ENCODE peak calls at places on chromosomes 4 and X, in six cellular contexts. J is cardiac muscle cell, L is psoas muscle, O is suprapubic skin, X is epithelial cell of esophagus, A is GM23248. Y is an unnamed sample.

GRCh38 chr4:185625503-185625902 is 90.2 kb upstream of the PDLIM3 start:
- DNase-seq in O (no peak), X (no peak), J (no peak), L (no peak), A (no peak), Y (no peak)

GRCh38 chr4:76384052-76384451 is 36.9 kb downstream of the CCDC158 start:
- DNase-seq in J (peak), O (no peak), X (peak), L (no peak), A (no peak), Y (no peak)

GRCh38 chr4:171896426-171896825 is 83.2 kb downstream of the GALNTL6 start:
- DNase-seq in X (no peak), L (no peak), J (no peak), A (no peak), O (no peak), Y (no peak)

GRCh38 chr4:169383724-169384123 is 113.0 kb upstream of the SH3RF1 start:
- DNase-seq in O (no peak), L (no peak), X (peak), J (peak), A (peak), Y (peak)

GRCh38 chrX:22314692-22315091 is 42.0 kb downstream of the CBLL2 start:
- DNase-seq in A (no peak), L (no peak), X (peak), J (no peak), O (no peak), Y (no peak)

GRCh38 chr4:85720736-85721135 is 245.8 kb downstream of the ARHGAP24 start:
- DNase-seq in A (peak), L (no peak), O (no peak), X (peak), J (peak), Y (peak)

GRCh38 chr4:3706565-3707422 is 59.4 kb upstream of the ADRA2C start:
- DNase-seq in X (no peak), L (no peak), O (peak), J (no peak), A (no peak), Y (no peak)

GRCh38 chr4:113675731-113676707 is 85.5 kb downstream of the CAMK2D start:
- DNase-seq in O (no peak), L (no peak), J (peak), X (peak), A (no peak), Y (no peak)

GRCh38 chrX:68840256-68840655 is 11.4 kb downstream of the EFNB1 start:
- DNase-seq in X (no peak), J (no peak), L (no peak), O (no peak), A (no peak), Y (no peak)

GRCh38 chr4:184746532-184746870 is 12.6 kb upstream of the CENPU start:
- DNase-seq in A (peak), X (peak), J (peak), O (no peak), L (peak), Y (peak)

GRCh38 chr4:23484689-23485088 is 405.2 kb downstream of the PPARGC1A start:
- DNase-seq in O (no peak), X (peak), A (no peak), J (peak), L (no peak), Y (no peak)

GRCh38 chrX:103170216-103170615 is 44.7 kb upstream of the BEX4 start:
- DNase-seq in J (no peak), X (peak), A (peak), L (no peak), O (no peak), Y (no peak)

GRCh38 chrX:308821-309520 is 9.6 kb downstream of the GTPBP6 start:
- DNase-seq in L (no peak), O (peak), J (no peak), X (no peak), A (no peak), Y (no peak)

GRCh38 chrX:7372843-7373525 is 225.0 kb upstream of the PUDP start:
- DNase-seq in A (peak), X (peak), L (no peak), O (no peak), J (peak), Y (no peak)

GRCh38 chrX:38095971-38096529 is 89.7 kb downstream of the SYTL5 start:
- DNase-seq in X (peak), O (no peak), J (no peak), A (peak), L (no peak), Y (peak)

GRCh38 chrX:140967036-140967435 is 35.4 kb upstream of the SPANXB1 start:
- DNase-seq in J (no peak), A (no peak), L (no peak), O (no peak), X (no peak), Y (no peak)

GRCh38 chr4:6112606-6113290 is 87.6 kb downstream of the JAKMIP1 start:
- DNase-seq in X (no peak), A (no peak), L (no peak), O (no peak), J (no peak), Y (no peak)

GRCh38 chrX:140701480-140701879 is 8.1 kb upstream of the LINC00632 start:
- DNase-seq in O (no peak), J (peak), X (peak), L (no peak), A (peak), Y (no peak)

GRCh38 chr4:25993564-25994185 is 79.7 kb downstream of the SMIM20 start:
- DNase-seq in O (no peak), J (peak), X (no peak), A (peak), L (peak), Y (no peak)

GRCh38 chr4:66943117-66943516 is 602.2 kb downstream of the CENPC start:
- DNase-seq in X (no peak), L (no peak), A (no peak), O (no peak), J (no peak), Y (no peak)

GRCh38 chrX:39724544-39724943 is 373.2 kb downstream of the BCOR start:
- DNase-seq in A (no peak), L (no peak), J (no peak), X (no peak), O (no peak), Y (no peak)

GRCh38 chr4:88144048-88144447 is 14.4 kb downstream of the ABCG2 start:
- DNase-seq in L (no peak), J (no peak), X (peak), O (no peak), A (no peak), Y (no peak)

GRCh38 chrX:47690175-47690574 is 31.2 kb upstream of the UXT start:
- DNase-seq in A (peak), J (peak), X (no peak), O (no peak), L (no peak), Y (no peak)

GRCh38 chr4:30716158-30716557 is 4.0 kb upstream of the PCDH7 start:
- DNase-seq in X (peak), O (no peak), J (peak), L (no peak), A (peak), Y (no peak)

GRCh38 chr4:157911662-157912061 is 261.2 kb downstream of the GASK1B start:
- DNase-seq in O (no peak), X (no peak), L (no peak), J (no peak), A (no peak), Y (no peak)

GRCh38 chrX:39385022-39385421 is 583.8 kb downstream of the MID1IP1 start:
- DNase-seq in X (no peak), L (no peak), J (no peak), O (no peak), A (no peak), Y (no peak)

GRCh38 chrX:39857780-39858179 is 240.0 kb downstream of the BCOR start:
- DNase-seq in A (no peak), O (no peak), L (no peak), X (peak), J (no peak), Y (no peak)

GRCh38 chrX:16836371-16836770 is 33.8 kb downstream of the RBBP7 start:
- DNase-seq in X (peak), L (peak), O (no peak), A (peak), J (no peak), Y (no peak)

GRCh38 chrX:152038798-152039197 is 64.3 kb upstream of the GABRE start:
- DNase-seq in O (no peak), L (no peak), X (peak), J (no peak), A (no peak), Y (no peak)

GRCh38 chr4:121256346-121256745 is 92.2 kb upstream of the TNIP3 start:
- DNase-seq in J (peak), L (no peak), A (peak), X (peak), O (no peak), Y (peak)

GRCh38 chr4:1249731-1250526 is 999 bp upstream of the CTBP1 start:
- DNase-seq in L (peak), A (peak), J (peak), X (peak), O (peak), Y (no peak)

GRCh38 chr4:153483432-153484418 is 17.6 kb downstream of the TMEM131L start:
- DNase-seq in X (no peak), J (peak), L (no peak), O (no peak), A (no peak), Y (no peak)
- H3K4me3 ChIP-seq in X (no peak), J (no peak), L (peak), O (no peak), A (no peak), Y (no peak)

GRCh38 chr4:16505726-16506125 is 279.5 kb upstream of the TAPT1 start:
- DNase-seq in O (no peak), X (no peak), A (peak), J (peak), L (no peak), Y (no peak)

GRCh38 chr4:16513876-16514275 is 287.6 kb upstream of the TAPT1 start:
- DNase-seq in A (no peak), O (no peak), X (no peak), L (no peak), J (no peak), Y (no peak)

GRCh38 chr4:16508968-16509367 is 282.7 kb upstream of the TAPT1 start:
- DNase-seq in J (no peak), X (peak), O (no peak), A (peak), L (no peak), Y (no peak)
- H3K4me3 ChIP-seq in J (no peak), X (no peak), O (no peak), A (no peak), L (no peak), Y (no peak)

GRCh38 chr4:77785669-77786068 is 33.5 kb downstream of the CNOT6L start:
- DNase-seq in O (no peak), J (no peak), L (no peak), A (no peak), X (no peak), Y (no peak)

GRCh38 chr4:77782102-77782835 is 36.9 kb downstream of the CNOT6L start:
- DNase-seq in A (no peak), J (no peak), X (no peak), L (no peak), O (no peak), Y (no peak)

GRCh38 chr4:77783881-77784280 is 35.3 kb downstream of the CNOT6L start:
- DNase-seq in L (no peak), O (no peak), X (no peak), J (no peak), A (no peak), Y (no peak)

GRCh38 chr4:77788990-77789389 is 30.2 kb downstream of the CNOT6L start:
- DNase-seq in A (no peak), O (no peak), X (no peak), L (no peak), J (no peak), Y (no peak)

GRCh38 chr4:77787969-77788368 is 31.2 kb downstream of the CNOT6L start:
- DNase-seq in L (no peak), A (no peak), J (no peak), X (no peak), O (no peak), Y (no peak)
- H3K4me3 ChIP-seq in L (no peak), A (no peak), J (no peak), X (no peak), O (no peak), Y (no peak)

GRCh38 chr4:7841071-7841470 is 98.6 kb downstream of the AFAP1 start:
- DNase-seq in X (peak), J (no peak), O (no peak), A (no peak), L (no peak), Y (no peak)

GRCh38 chr4:7843831-7844230 is 95.8 kb downstream of the AFAP1 start:
- DNase-seq in X (no peak), A (no peak), L (no peak), O (no peak), J (no peak), Y (no peak)

GRCh38 chr4:7839856-7840255 is 99.8 kb downstream of the AFAP1 start:
- DNase-seq in X (peak), A (peak), O (no peak), J (no peak), L (no peak), Y (no peak)

GRCh38 chr4:7844247-7844991 is 95.2 kb downstream of the AFAP1 start:
- DNase-seq in J (peak), X (peak), A (peak), L (peak), O (peak), Y (peak)

GRCh38 chr4:7842384-7843279 is 97.0 kb downstream of the AFAP1 start:
- DNase-seq in L (peak), A (peak), X (peak), O (no peak), J (peak), Y (peak)
- H3K4me3 ChIP-seq in L (no peak), A (peak), X (peak), O (no peak), J (no peak), Y (no peak)

GRCh38 chr4:173917255-173917960 is 366.1 kb downstream of the FBXO8 start:
- DNase-seq in L (no peak), O (no peak), A (peak), J (peak), X (peak), Y (no peak)
- H3K4me3 ChIP-seq in L (no peak), O (no peak), A (peak), J (no peak), X (no peak), Y (no peak)